ENCODE peak calls at places on chromosomes 4 and X, in four cellular contexts. V is bronchial epithelial cell; B is NCI-H1436; O is activated CD4-positive, alpha-beta T cell treated with anti-CD3 and anti-CD28 coated beads for 1 hour. H is an unnamed sample.

GRCh38 chr4:87872043-87872442 is 39.3 kb downstream of the MEPE start:
- DNase-seq in V (no peak), O (no peak), B (no peak), H (no peak)

GRCh38 chr4:184824776-184825393 is 883 bp downstream of the ACSL1 start:
- DNase-seq in O (no peak), V (no peak), B (no peak), H (no peak)

GRCh38 chr4:164413743-164414142 is 340.2 kb upstream of the SMIM31 start:
- DNase-seq in B (no peak), O (no peak), V (no peak), H (no peak)

GRCh38 chr4:175509320-175509719 is 302.7 kb downstream of the GPM6A start:
- DNase-seq in B (no peak), O (no peak), V (no peak), H (no peak)

GRCh38 chr4:136670265-136670664 is 862.0 kb downstream of the PCDH18 start:
- DNase-seq in O (no peak), V (no peak), B (no peak), H (no peak)

GRCh38 chr4:114659386-114660008 is 60.9 kb downstream of the UGT8 start:
- DNase-seq in O (no peak), B (peak), V (peak), H (peak)

GRCh38 chr4:183098080-183098722 is 856 bp upstream of the WWC2 start:
- DNase-seq in B (no peak), V (no peak), O (no peak), H (no peak)

GRCh38 chr4:55312491-55313101 is 33.4 kb upstream of the SRD5A3 start:
- DNase-seq in V (peak), B (no peak), O (no peak), H (no peak)

GRCh38 chr4:165379662-165380061 is 854 bp downstream of the CPE start:
- DNase-seq in V (no peak), B (peak), O (no peak), H (no peak)

GRCh38 chr4:41120297-41121217 is 93.8 kb downstream of the APBB2 start:
- DNase-seq in O (no peak), V (peak), B (no peak), H (no peak)

GRCh38 chr4:152944678-152945320 is 8.7 kb downstream of the FHDC1 start:
- DNase-seq in B (no peak), V (no peak), O (no peak), H (no peak)

GRCh38 chr4:140851032-140851636 is 94.9 kb upstream of the TBC1D9 start:
- DNase-seq in V (peak), O (no peak), B (peak), H (peak)

GRCh38 chr4:148004228-148004813 is 272.4 kb downstream of the ARHGAP10 start:
- DNase-seq in O (no peak), V (no peak), B (no peak), H (no peak)

GRCh38 chr4:26197018-26197779 is 123.6 kb upstream of the RBPJ start:
- DNase-seq in B (no peak), O (peak), V (peak), H (no peak)

GRCh38 chrX:49915352-49916222 is 6.8 kb upstream of the CLCN5 start:
- DNase-seq in O (peak), V (peak), B (peak), H (no peak)

GRCh38 chrX:40663880-40664630 is 16.7 kb upstream of the CXorf38 start:
- DNase-seq in O (no peak), V (no peak), B (no peak), H (no peak)

GRCh38 chr4:86706923-86707597 is 112.9 kb downstream of the PTPN13 start:
- DNase-seq in O (no peak), B (no peak), V (peak), H (no peak)

GRCh38 chrX:53072418-53073114 is 9.6 kb upstream of the TSPYL2 start:
- DNase-seq in V (no peak), B (no peak), O (no peak), H (no peak)

GRCh38 chr4:25888781-25889180 is 25.2 kb upstream of the SMIM20 start:
- DNase-seq in V (peak), O (no peak), B (no peak), H (no peak)

GRCh38 chrX:69319376-69319775 is 154.1 kb upstream of the PJA1 start:
- DNase-seq in V (peak), O (no peak), B (no peak), H (no peak)

GRCh38 chrX:17689971-17690409 is 47.3 kb upstream of the SCML1 start:
- DNase-seq in O (no peak), V (peak), B (peak), H (peak)

GRCh38 chr4:27764526-27764837 is 903.8 kb downstream of the STIM2 start:
- DNase-seq in O (no peak), V (no peak), B (no peak), H (no peak)

GRCh38 chr4:1658146-1658545 is 26.0 kb downstream of the FAM53A start:
- DNase-seq in V (no peak), O (no peak), B (no peak), H (no peak)

GRCh38 chr4:186105721-186106335 is 1.3 kb downstream of the FAM149A start:
- DNase-seq in O (no peak), B (no peak), V (peak), H (peak)

GRCh38 chr4:138086471-138086870 is 155.7 kb downstream of the SLC7A11 start:
- DNase-seq in B (no peak), V (no peak), O (no peak), H (no peak)

GRCh38 chr4:33709247-33709646 is 2535.1 kb downstream of the ARAP2 start:
- DNase-seq in B (no peak), V (peak), O (no peak), H (no peak)

GRCh38 chr4:69066945-69067344 is 29.3 kb upstream of the UGT2B7 start:
- DNase-seq in O (no peak), B (no peak), V (peak), H (no peak)

GRCh38 chr4:5964030-5964429 is 54.2 kb downstream of the C4orf50 start:
- DNase-seq in B (no peak), V (no peak), O (no peak), H (no peak)

GRCh38 chr4:182143822-182144620 is 99.2 kb upstream of the TENM3 start:
- DNase-seq in V (no peak), B (peak), O (no peak), H (peak)

GRCh38 chr4:54077812-54078211 is 13.4 kb upstream of the CHIC2 start:
- DNase-seq in O (no peak), B (no peak), V (peak), H (no peak)

GRCh38 chrX:102746134-102746584 is 25.6 kb downstream of the GPRASP3 start:
- DNase-seq in B (no peak), O (no peak), V (no peak), H (no peak)

GRCh38 chrX:121179972-121180371 is 132.6 kb downstream of the GLUD2 start:
- DNase-seq in V (no peak), B (no peak), O (no peak), H (peak)

GRCh38 chr4:189497996-189498395 is 442.7 kb upstream of the FRG1 start:
- DNase-seq in V (no peak), O (no peak), B (no peak), H (no peak)

GRCh38 chr4:67713531-67714247 is 12.7 kb upstream of the UBA6 start:
- DNase-seq in O (no peak), B (no peak), V (peak), H (no peak)

GRCh38 chr4:2545321-2546013 is 9.0 kb downstream of the FAM193A start:
- DNase-seq in O (no peak), V (no peak), B (no peak), H (no peak)

GRCh38 chr4:24547979-24548378 is 36.4 kb downstream of the DHX15 start:
- DNase-seq in V (no peak), B (no peak), O (no peak), H (no peak)

H was measured in NCI-H774.